ENCODE peak calls at places on chromosomes 3 and 15, in ten cellular contexts. D, R, U, B, I, A, P, M, N and O are unnamed samples.

GRCh38 chr3:114380233-114380645 is 86.4 kb downstream of the TIGIT start:
- DNase-seq in D (peak), R (no peak), U (peak), B (peak), I (no peak), A (peak), P (no peak), M (peak), N (no peak), O (peak)

GRCh38 chr3:133494469-133494868 is 79.0 kb upstream of the CDV3 start:
- DNase-seq in D (no peak), R (no peak), U (no peak), B (peak), I (peak), A (no peak), P (no peak), M (no peak), N (peak), O (no peak)

GRCh38 chr15:64452988-64453688 is 7.2 kb upstream of the ZNF609 start:
- DNase-seq in D (peak), R (no peak), U (no peak), B (no peak), I (no peak), A (no peak), P (no peak), M (peak), N (no peak), O (peak)

GRCh38 chr15:39118510-39118909 is 462.4 kb upstream of the THBS1 start:
- DNase-seq in D (no peak), R (no peak), U (no peak), B (no peak), I (no peak), A (no peak), P (no peak), M (no peak), N (no peak), O (no peak)

GRCh38 chr15:96125681-96126080 is 204.8 kb upstream of the NR2F2 start:
- DNase-seq in D (no peak), R (peak), U (no peak), B (peak), I (peak), A (no peak), P (no peak), M (no peak), N (no peak), O (no peak)

GRCh38 chr3:102741105-102741504 is 306.3 kb downstream of the ZPLD1 start:
- DNase-seq in D (no peak), R (no peak), U (no peak), B (no peak), I (no peak), A (no peak), P (no peak), M (no peak), N (no peak), O (no peak)

GRCh38 chr15:101317473-101317872 is 22.4 kb upstream of the SNRPA1 start:
- DNase-seq in D (no peak), R (no peak), U (no peak), B (no peak), I (no peak), A (no peak), P (no peak), M (no peak), N (no peak), O (no peak)

GRCh38 chr3:45199837-45200648 is 26.0 kb downstream of the TMEM158 start:
- DNase-seq in D (no peak), R (peak), U (peak), B (peak), I (no peak), A (no peak), P (no peak), M (no peak), N (peak), O (no peak)

GRCh38 chr15:66389098-66389858 is 2.6 kb downstream of the MAP2K1 start:
- DNase-seq in D (no peak), R (no peak), U (no peak), B (no peak), I (no peak), A (no peak), P (no peak), M (no peak), N (no peak), O (no peak)

GRCh38 chr3:193656445-193656844 is 63.4 kb downstream of the OPA1 start:
- DNase-seq in D (no peak), R (peak), U (no peak), B (no peak), I (no peak), A (no peak), P (no peak), M (no peak), N (no peak), O (no peak)

GRCh38 chr3:133944181-133944580 is 48.5 kb upstream of the RAB6B start:
- DNase-seq in D (no peak), R (no peak), U (no peak), B (no peak), I (no peak), A (no peak), P (no peak), M (peak), N (no peak), O (no peak)

GRCh38 chr3:112519424-112520001 is 20.2 kb upstream of the BTLA start:
- DNase-seq in D (no peak), R (peak), U (peak), B (peak), I (no peak), A (no peak), P (no peak), M (no peak), N (peak), O (no peak)

GRCh38 chr3:155302476-155302875 is 9.0 kb upstream of the STRIT1 start:
- DNase-seq in D (no peak), R (no peak), U (no peak), B (peak), I (no peak), A (no peak), P (no peak), M (no peak), N (no peak), O (no peak)

GRCh38 chr15:100175406-100176114 is 166.2 kb downstream of the ADAMTS17 start:
- DNase-seq in D (no peak), R (no peak), U (no peak), B (no peak), I (no peak), A (no peak), P (no peak), M (peak), N (no peak), O (no peak)

GRCh38 chr15:88636039-88636438 is 2.8 kb upstream of the ISG20 start:
- DNase-seq in D (no peak), R (no peak), U (peak), B (peak), I (no peak), A (no peak), P (no peak), M (no peak), N (no peak), O (peak)

GRCh38 chr15:71083349-71083748 is 31.9 kb upstream of the THSD4 start:
- DNase-seq in D (no peak), R (no peak), U (no peak), B (no peak), I (no peak), A (no peak), P (no peak), M (no peak), N (no peak), O (no peak)

GRCh38 chr15:96326551-96327154 is 3.8 kb upstream of the NR2F2 start:
- DNase-seq in D (peak), R (peak), U (peak), B (peak), I (no peak), A (peak), P (no peak), M (peak), N (no peak), O (peak)

GRCh38 chr3:65245133-65246076 is 557.6 kb upstream of the ADAMTS9 start:
- DNase-seq in D (peak), R (no peak), U (no peak), B (no peak), I (no peak), A (no peak), P (no peak), M (no peak), N (no peak), O (no peak)

GRCh38 chr15:81843226-81843625 is 202.6 kb downstream of the MEX3B start:
- DNase-seq in D (no peak), R (no peak), U (no peak), B (no peak), I (no peak), A (no peak), P (no peak), M (no peak), N (no peak), O (no peak)

GRCh38 chr3:65170357-65171090 is 482.7 kb upstream of the ADAMTS9 start:
- DNase-seq in D (peak), R (no peak), U (peak), B (peak), I (peak), A (peak), P (no peak), M (peak), N (no peak), O (peak)

GRCh38 chr3:42134867-42135464 is 43.8 kb downstream of the TRAK1 start:
- DNase-seq in D (no peak), R (no peak), U (peak), B (no peak), I (no peak), A (no peak), P (no peak), M (no peak), N (peak), O (peak)

GRCh38 chr3:42144209-42144608 is 53.1 kb downstream of the TRAK1 start:
- DNase-seq in D (no peak), R (no peak), U (no peak), B (no peak), I (no peak), A (no peak), P (no peak), M (no peak), N (no peak), O (no peak)

GRCh38 chr3:42140665-42141203 is 49.6 kb downstream of the TRAK1 start:
- DNase-seq in D (no peak), R (no peak), U (no peak), B (no peak), I (no peak), A (no peak), P (no peak), M (no peak), N (no peak), O (no peak)

GRCh38 chr3:42143440-42143839 is 52.3 kb downstream of the TRAK1 start:
- DNase-seq in D (no peak), R (no peak), U (no peak), B (no peak), I (no peak), A (no peak), P (no peak), M (no peak), N (no peak), O (no peak)

DNA sequence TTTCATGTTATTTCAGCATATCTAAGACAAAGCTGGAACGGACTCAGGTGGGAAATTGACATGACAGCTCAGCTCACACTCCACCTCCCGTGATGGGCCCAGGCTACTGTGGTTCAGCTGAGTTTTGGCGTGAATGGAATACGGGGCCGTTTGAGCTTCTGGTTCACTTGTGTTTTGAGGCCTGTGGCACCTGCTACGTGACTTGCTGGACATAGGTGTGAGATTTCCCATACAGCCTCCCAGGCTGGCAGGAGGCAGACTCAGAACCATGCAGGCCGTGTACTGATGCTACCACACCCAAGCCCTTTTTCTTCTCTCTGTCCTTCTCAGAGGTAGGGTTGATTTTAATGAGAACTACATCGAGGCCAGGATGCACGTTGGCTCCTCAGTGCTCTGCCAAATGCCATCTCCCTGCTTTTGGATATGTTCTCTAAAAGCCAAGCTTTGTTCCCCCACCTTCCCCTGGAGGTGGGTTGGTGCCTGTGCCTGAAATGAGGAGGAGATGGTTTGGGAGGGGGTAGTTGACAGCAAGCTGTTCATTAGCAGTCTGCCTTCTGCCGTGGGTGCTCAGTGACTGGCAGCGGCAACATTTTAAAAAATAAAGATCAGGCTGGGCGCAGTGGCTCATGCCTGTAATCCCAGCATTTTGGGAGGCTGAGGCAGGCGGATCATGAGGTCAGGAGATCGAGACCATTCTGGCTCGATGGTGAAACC is 48.7 kb downstream of the TRAK1 start:
- DNase-seq in D (no peak), R (no peak), U (no peak), B (no peak), I (no peak), A (no peak), P (no peak), M (no peak), N (no peak), O (no peak)
- TF ChIP-seq EP300 in D (no peak), R (no peak), U (no peak), B (no peak), I (no peak), A (no peak), P (no peak), M (no peak), N (no peak), O (no peak)

GRCh38 chr15:78682013-78682651 is 41.1 kb upstream of the CHRNB4 start:
- DNase-seq in D (no peak), R (no peak), U (no peak), B (no peak), I (no peak), A (no peak), P (no peak), M (no peak), N (no peak), O (no peak)

GRCh38 chr15:78679089-78679511 is 38.1 kb upstream of the CHRNB4 start:
- DNase-seq in D (no peak), R (no peak), U (no peak), B (no peak), I (no peak), A (no peak), P (no peak), M (no peak), N (no peak), O (no peak)

GRCh38 chr15:78682693-78683410 is 41.8 kb upstream of the CHRNB4 start:
- DNase-seq in D (no peak), R (no peak), U (no peak), B (no peak), I (no peak), A (no peak), P (no peak), M (no peak), N (no peak), O (no peak)

GRCh38 chr15:78680416-78681068 is 39.5 kb upstream of the CHRNB4 start:
- DNase-seq in D (no peak), R (no peak), U (no peak), B (no peak), I (no peak), A (no peak), P (no peak), M (no peak), N (no peak), O (no peak)

GRCh38 chr15:78681306-78682012 is 40.4 kb upstream of the CHRNB4 start:
- DNase-seq in D (no peak), R (no peak), U (no peak), B (no peak), I (no peak), A (no peak), P (no peak), M (no peak), N (no peak), O (no peak)
- TF ChIP-seq EP300 in D (no peak), R (no peak), U (no peak), B (no peak), I (no peak), A (no peak), P (no peak), M (no peak), N (no peak), O (no peak)

GRCh38 chr3:78825118-78825857 is 942.5 kb downstream of the ROBO1 start:
- DNase-seq in D (no peak), R (no peak), U (no peak), B (no peak), I (no peak), A (no peak), P (no peak), M (no peak), N (no peak), O (no peak)

GRCh38 chr3:78827618-78828017 is 940.2 kb downstream of the ROBO1 start:
- DNase-seq in D (no peak), R (no peak), U (no peak), B (no peak), I (no peak), A (no peak), P (no peak), M (no peak), N (no peak), O (no peak)

GRCh38 chr3:78823859-78824258 is 943.9 kb downstream of the ROBO1 start:
- DNase-seq in D (no peak), R (no peak), U (no peak), B (peak), I (no peak), A (no peak), P (no peak), M (no peak), N (peak), O (no peak)

GRCh38 chr3:78823434-78823833 is 944.4 kb downstream of the ROBO1 start:
- DNase-seq in D (no peak), R (no peak), U (no peak), B (no peak), I (no peak), A (no peak), P (no peak), M (no peak), N (no peak), O (no peak)

GRCh38 chr3:78825858-78826215 is 942.0 kb downstream of the ROBO1 start:
- DNase-seq in D (no peak), R (no peak), U (no peak), B (no peak), I (no peak), A (no peak), P (no peak), M (no peak), N (no peak), O (no peak)
- TF ChIP-seq EP300 in D (no peak), R (no peak), U (no peak), B (no peak), I (no peak), A (no peak), P (no peak), M (no peak), N (no peak), O (no peak)

GRCh38 chr3:61665121-61665520 is 103.8 kb downstream of the PTPRG start:
- DNase-seq in D (no peak), R (no peak), U (no peak), B (no peak), I (no peak), A (no peak), P (no peak), M (no peak), N (no peak), O (no peak)

GRCh38 chr3:61663728-61664492 is 102.5 kb downstream of the PTPRG start:
- DNase-seq in D (no peak), R (no peak), U (no peak), B (peak), I (no peak), A (no peak), P (no peak), M (no peak), N (no peak), O (no peak)

GRCh38 chr3:61666032-61666431 is 104.7 kb downstream of the PTPRG start:
- DNase-seq in D (no peak), R (no peak), U (peak), B (no peak), I (no peak), A (no peak), P (no peak), M (no peak), N (no peak), O (no peak)

GRCh38 chr3:61666615-61667320 is 105.4 kb downstream of the PTPRG start:
- DNase-seq in D (no peak), R (no peak), U (no peak), B (no peak), I (no peak), A (no peak), P (no peak), M (no peak), N (no peak), O (no peak)

GRCh38 chr3:61662861-61663260 is 101.5 kb downstream of the PTPRG start:
- DNase-seq in D (no peak), R (no peak), U (no peak), B (no peak), I (no peak), A (no peak), P (no peak), M (no peak), N (no peak), O (no peak)
- TF ChIP-seq EP300 in D (no peak), R (no peak), U (no peak), B (no peak), I (no peak), A (no peak), P (no peak), M (no peak), N (no peak), O (no peak)

DNA sequence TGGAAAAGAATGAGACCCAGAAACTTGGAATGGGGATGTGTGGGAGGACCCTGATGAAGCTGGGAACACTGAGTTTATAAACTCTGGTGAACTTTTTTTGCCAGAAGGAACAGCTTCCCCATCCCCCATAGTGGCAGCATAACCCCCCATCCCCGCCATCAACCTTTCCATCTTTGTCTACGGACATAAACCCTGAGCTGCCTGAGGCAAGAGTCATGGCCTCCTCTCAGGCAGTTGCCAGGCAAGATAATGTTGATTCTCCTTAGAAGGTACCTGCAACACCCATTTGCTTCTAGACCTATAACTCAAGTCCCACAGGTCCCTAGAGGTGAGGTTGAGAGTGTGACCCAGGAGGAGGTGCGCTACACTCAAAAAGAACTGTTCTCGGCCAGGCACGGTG is 11.5 kb downstream of the MAP4 start:
- DNase-seq in D (no peak), R (no peak), U (no peak), B (no peak), I (no peak), A (no peak), P (no peak), M (no peak), N (no peak), O (no peak)
- TF ChIP-seq EP300 in D (no peak), R (no peak), U (no peak), B (no peak), I (no peak), A (no peak), P (no peak), M (no peak), N (no peak), O (no peak)

GRCh38 chr3:72186485-72186864 is 401.5 kb upstream of the PROK2 start:
- DNase-seq in D (no peak), R (no peak), U (no peak), B (no peak), I (no peak), A (no peak), P (no peak), M (no peak), N (no peak), O (no peak)

GRCh38 chr3:72189344-72189743 is 404.4 kb upstream of the PROK2 start:
- DNase-seq in D (no peak), R (no peak), U (no peak), B (no peak), I (no peak), A (no peak), P (no peak), M (no peak), N (no peak), O (no peak)

GRCh38 chr3:72183489-72183888 is 398.5 kb upstream of the PROK2 start:
- DNase-seq in D (no peak), R (no peak), U (no peak), B (no peak), I (no peak), A (no peak), P (no peak), M (no peak), N (no peak), O (no peak)

GRCh38 chr3:72187131-72187530 is 402.2 kb upstream of the PROK2 start:
- DNase-seq in D (no peak), R (peak), U (no peak), B (peak), I (no peak), A (no peak), P (no peak), M (no peak), N (peak), O (no peak)

DNA sequence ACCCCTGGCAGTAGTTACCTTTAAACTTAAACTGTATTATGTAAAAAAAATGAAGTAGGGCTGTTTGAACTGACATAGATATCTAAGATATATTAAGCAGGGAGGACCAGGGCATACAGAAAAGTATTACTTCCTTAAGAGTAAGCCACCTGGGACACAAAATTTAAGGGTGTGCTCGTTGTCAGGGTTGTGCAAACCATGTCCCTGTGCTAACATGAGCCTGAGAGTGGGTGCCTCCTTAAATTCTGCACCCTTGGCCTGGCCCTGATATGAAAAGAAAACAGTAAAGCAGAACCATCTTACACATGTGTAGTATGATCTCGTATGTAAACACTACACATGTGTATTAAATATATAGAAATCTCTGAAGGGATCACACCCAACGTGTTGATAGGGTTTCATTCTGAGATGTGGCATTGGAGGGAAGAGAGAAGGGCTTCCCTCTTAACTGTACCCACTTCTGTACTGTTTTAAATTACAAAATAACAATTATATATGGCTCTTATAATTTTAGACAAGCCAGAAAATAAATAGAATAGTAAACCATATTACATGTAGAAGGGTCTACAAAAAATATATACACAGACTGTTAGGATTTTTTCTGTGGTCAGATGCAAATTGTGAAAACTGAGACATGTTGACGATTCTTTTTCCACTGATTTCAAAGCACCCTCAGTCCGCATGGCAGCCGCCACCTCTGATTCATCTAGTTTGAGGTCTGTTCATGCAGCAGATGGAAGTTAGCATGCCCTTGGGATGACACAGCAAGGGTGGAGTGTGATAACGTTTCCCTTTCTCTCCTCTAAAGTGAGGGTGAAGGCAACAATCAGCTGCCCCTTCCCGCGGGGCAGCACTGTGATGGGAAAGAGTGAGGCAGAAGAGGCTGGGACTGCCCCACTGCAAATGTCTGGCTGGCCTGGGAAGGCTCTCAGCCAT is 400.9 kb upstream of the PROK2 start:
- DNase-seq in D (no peak), R (peak), U (no peak), B (peak), I (no peak), A (no peak), P (no peak), M (no peak), N (peak), O (no peak)
- TF ChIP-seq EP300 in D (no peak), R (peak), U (no peak), B (no peak), I (no peak), A (no peak), P (no peak), M (no peak), N (no peak), O (no peak)